ENCODE peak calls at places on chromosome 6, in eight cellular contexts. One of them, this sample, is unnamed.

GRCh38 chr6:37019065-37019450 is 13.6 kb downstream of the FGD2 start:
- DNase-seq in HCT116: no peak
- DNase-seq in GM12878: no peak
- DNase-seq in uterus: no peak
- DNase-seq in heart left ventricle: no peak
- DNase-seq in A549: no peak
- DNase-seq in K562: no peak
- DNase-seq in testis: no peak
- DNase-seq in this sample: no peak

GRCh38 chr6:26054937-26055669 is 32.1 kb upstream of the HFE start:
- DNase-seq in HCT116: peak; percentile 98
- DNase-seq in GM12878: peak; percentile 88
- DNase-seq in A549: peak; percentile 91
- DNase-seq in uterus: peak; percentile 84
- DNase-seq in heart left ventricle: peak; percentile 92
- DNase-seq in testis: peak; percentile 96
- DNase-seq in K562: peak; percentile 86
- DNase-seq in this sample: peak; percentile 97

GRCh38 chr6:135922746-135923145 is 71.2 kb downstream of the PDE7B start:
- DNase-seq in K562: no peak
- DNase-seq in heart left ventricle: peak; percentile 37
- DNase-seq in A549: no peak
- DNase-seq in GM12878: no peak
- DNase-seq in testis: no peak
- DNase-seq in HCT116: no peak
- DNase-seq in uterus: peak; percentile 76
- DNase-seq in this sample: no peak

GRCh38 chr6:106444777-106445507 is 84.4 kb downstream of the CRYBG1 start:
- DNase-seq in GM12878: peak; percentile 46
- DNase-seq in heart left ventricle: no peak
- DNase-seq in testis: no peak
- DNase-seq in A549: peak; percentile 66
- DNase-seq in uterus: no peak
- DNase-seq in HCT116: peak; percentile 45
- DNase-seq in K562: peak; percentile 69
- DNase-seq in this sample: peak; percentile 81

GRCh38 chr6:27889628-27890315 is 22.4 kb downstream of the OR2B2 start:
- DNase-seq in HCT116: peak; percentile 16
- DNase-seq in heart left ventricle: no peak
- DNase-seq in A549: peak; percentile 37
- DNase-seq in GM12878: no peak
- DNase-seq in K562: no peak
- DNase-seq in testis: no peak
- DNase-seq in uterus: no peak
- DNase-seq in this sample: peak; percentile 70

GRCh38 chr6:97059473-97059872 is 134.9 kb downstream of the KLHL32 start:
- DNase-seq in K562: peak; percentile 33
- DNase-seq in heart left ventricle: no peak
- DNase-seq in uterus: no peak
- DNase-seq in testis: no peak
- DNase-seq in HCT116: peak; percentile 10
- DNase-seq in GM12878: peak; percentile 17
- DNase-seq in A549: peak; percentile 9
- DNase-seq in this sample: peak; percentile 45

GRCh38 chr6:16654703-16655102 is 106.6 kb downstream of the ATXN1 start:
- DNase-seq in A549: no peak
- DNase-seq in K562: no peak
- DNase-seq in heart left ventricle: no peak
- DNase-seq in HCT116: no peak
- DNase-seq in uterus: no peak
- DNase-seq in GM12878: no peak
- DNase-seq in testis: no peak
- DNase-seq in this sample: no peak

GRCh38 chr6:143328885-143329284 is 121.6 kb downstream of the ADAT2 start:
- DNase-seq in K562: no peak
- DNase-seq in testis: no peak
- DNase-seq in HCT116: no peak
- DNase-seq in heart left ventricle: no peak
- DNase-seq in GM12878: no peak
- DNase-seq in A549: no peak
- DNase-seq in uterus: no peak
- DNase-seq in this sample: no peak

GRCh38 chr6:10801224-10801848 is 37.0 kb downstream of the MAK start:
- DNase-seq in K562: peak; percentile 82
- DNase-seq in HCT116: peak; percentile 28
- DNase-seq in heart left ventricle: peak; percentile 23
- DNase-seq in testis: peak; percentile 66
- DNase-seq in uterus: peak; percentile 45
- DNase-seq in A549: peak; percentile 60
- DNase-seq in GM12878: no peak
- DNase-seq in this sample: peak; percentile 78

GRCh38 chr6:15296735-15297134 is 50.9 kb downstream of the JARID2 start:
- DNase-seq in uterus: no peak
- DNase-seq in GM12878: peak; percentile 83
- DNase-seq in HCT116: no peak
- DNase-seq in testis: no peak
- DNase-seq in heart left ventricle: no peak
- DNase-seq in K562: no peak
- DNase-seq in A549: no peak
- DNase-seq in this sample: peak; percentile 56

GRCh38 chr6:45539124-45539523 is 161.4 kb upstream of the SUPT3H start:
- DNase-seq in testis: no peak
- DNase-seq in uterus: no peak
- DNase-seq in heart left ventricle: no peak
- DNase-seq in K562: no peak
- DNase-seq in HCT116: no peak
- DNase-seq in A549: no peak
- DNase-seq in GM12878: no peak
- DNase-seq in this sample: no peak
- H3K4me3 ChIP-seq in testis: no peak overlapping the region
- H3K4me3 ChIP-seq in uterus: no peak overlapping the region
- H3K4me3 ChIP-seq in heart left ventricle: no peak overlapping the region
- H3K4me3 ChIP-seq in K562: no peak overlapping the region
- H3K4me3 ChIP-seq in HCT116: no peak overlapping the region
- H3K4me3 ChIP-seq in A549: no peak overlapping the region
- H3K4me3 ChIP-seq in GM12878: no peak overlapping the region
- H3K4me3 ChIP-seq in this sample: no peak overlapping the region

GRCh38 chr6:89350281-89351037 is 2.1 kb downstream of the UBE2J1 start:
- DNase-seq in HCT116: no peak
- DNase-seq in uterus: no peak
- DNase-seq in GM12878: no peak
- DNase-seq in testis: no peak
- DNase-seq in A549: no peak
- DNase-seq in heart left ventricle: no peak
- DNase-seq in K562: no peak
- DNase-seq in this sample: peak; percentile 78
- TF ChIP-seq POLR2A in HCT116: no peak
- TF ChIP-seq POLR2A in uterus: no peak
- TF ChIP-seq POLR2A in GM12878: no peak
- TF ChIP-seq POLR2A in testis: no peak
- TF ChIP-seq POLR2A in A549: no peak
- TF ChIP-seq POLR2A in heart left ventricle: no peak
- TF ChIP-seq POLR2A in K562: no peak
- TF ChIP-seq POLR2A in this sample: no peak

DNA sequence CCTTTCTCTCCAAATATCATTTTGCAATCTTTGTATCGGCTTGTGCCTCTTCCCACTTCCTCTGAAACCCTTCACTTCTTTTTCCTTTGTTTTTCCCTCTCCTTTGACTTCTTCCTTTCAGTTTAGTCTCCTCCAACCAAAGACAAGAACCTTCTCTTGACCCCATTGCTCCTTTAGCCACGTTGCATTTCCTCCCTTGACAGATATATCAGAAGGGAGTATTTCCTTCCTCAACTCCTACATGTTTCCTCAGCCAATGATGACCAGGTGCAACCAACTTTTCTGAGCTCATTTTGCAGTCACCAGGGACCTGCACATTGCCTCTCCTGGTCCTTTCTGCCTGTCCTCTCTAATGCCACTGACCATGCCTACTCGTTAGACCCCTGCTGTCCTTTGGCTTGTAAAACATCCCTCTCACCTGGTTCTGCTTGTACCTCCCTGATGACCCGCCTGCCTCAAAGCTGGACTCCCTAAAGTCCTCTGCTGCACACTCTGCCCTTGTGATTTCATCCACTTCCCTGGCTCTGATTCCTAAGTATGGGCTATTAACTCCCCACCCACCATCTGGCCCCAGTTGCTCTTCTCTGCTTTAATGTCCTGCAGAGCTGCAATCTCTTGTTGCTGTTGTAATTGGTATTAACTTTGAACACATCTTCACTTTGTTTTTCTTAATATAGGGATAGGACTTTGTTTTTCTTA is 27.4 kb downstream of the SLC22A16 start:
- DNase-seq in GM12878: no peak
- DNase-seq in testis: no peak
- DNase-seq in HCT116: no peak
- DNase-seq in K562: no peak
- DNase-seq in A549: no peak
- DNase-seq in uterus: no peak
- DNase-seq in heart left ventricle: no peak
- DNase-seq in this sample: peak; percentile 75
- H3K4me3 ChIP-seq in GM12878: no peak overlapping the region
- H3K4me3 ChIP-seq in testis: no peak overlapping the region
- H3K4me3 ChIP-seq in HCT116: no peak overlapping the region
- H3K4me3 ChIP-seq in K562: no peak overlapping the region
- H3K4me3 ChIP-seq in A549: no peak overlapping the region
- H3K4me3 ChIP-seq in uterus: no peak overlapping the region
- H3K4me3 ChIP-seq in heart left ventricle: no peak overlapping the region
- H3K4me3 ChIP-seq in this sample: no peak overlapping the region

GRCh38 chr6:22372922-22373321 is 76.1 kb upstream of the PRL start:
- DNase-seq in GM12878: peak; percentile 77
- DNase-seq in A549: no peak
- DNase-seq in K562: no peak
- DNase-seq in testis: no peak
- DNase-seq in uterus: no peak
- DNase-seq in heart left ventricle: no peak
- DNase-seq in HCT116: no peak
- DNase-seq in this sample: no peak
- TF ChIP-seq POLR2A in GM12878: no peak
- TF ChIP-seq POLR2A in A549: no peak
- TF ChIP-seq POLR2A in K562: no peak
- TF ChIP-seq POLR2A in testis: no peak
- TF ChIP-seq POLR2A in uterus: no peak
- TF ChIP-seq POLR2A in heart left ventricle: no peak
- TF ChIP-seq POLR2A in HCT116: no peak
- TF ChIP-seq POLR2A in this sample: no peak

DNA sequence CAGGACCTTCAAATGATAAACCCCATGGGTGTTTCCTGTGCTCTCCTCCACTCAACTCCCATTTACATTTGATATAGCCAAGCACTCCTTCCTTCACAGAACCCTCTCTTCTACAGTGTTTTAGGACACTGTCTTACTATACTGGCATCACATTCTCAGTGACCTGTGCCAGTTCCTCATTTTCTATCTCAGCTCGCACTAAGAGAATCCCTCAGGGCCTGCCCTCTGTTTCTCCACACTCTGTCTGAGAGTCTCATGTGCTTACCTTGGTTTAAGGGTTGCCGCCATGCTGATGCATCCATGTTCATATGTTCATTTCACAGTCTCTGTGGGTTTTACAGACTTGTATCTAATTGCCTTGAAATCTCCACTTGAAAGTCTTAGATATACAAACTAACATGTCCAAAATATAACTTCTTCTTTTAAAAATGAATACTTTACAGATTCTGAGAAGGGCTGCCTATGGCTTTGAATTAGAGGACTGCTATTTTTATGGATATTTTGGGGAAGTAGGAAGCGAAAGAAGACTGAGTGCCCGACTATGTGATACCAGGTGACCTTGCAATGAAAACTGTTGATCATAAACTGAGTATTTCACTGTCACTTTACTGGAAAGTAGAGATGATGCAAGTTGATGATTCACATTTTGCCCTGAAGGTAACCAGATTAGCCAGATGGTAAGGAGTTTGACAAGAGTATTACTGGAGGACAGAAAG is 153.1 kb upstream of the SIM1 start:
- DNase-seq in K562: no peak
- DNase-seq in HCT116: no peak
- DNase-seq in A549: peak; percentile 6
- DNase-seq in GM12878: no peak
- DNase-seq in heart left ventricle: no peak
- DNase-seq in uterus: no peak
- DNase-seq in testis: no peak
- DNase-seq in this sample: peak; percentile 48
- H3K4me3 ChIP-seq in K562: no peak overlapping the region
- H3K4me3 ChIP-seq in HCT116: no peak overlapping the region
- H3K4me3 ChIP-seq in A549: no peak overlapping the region
- H3K4me3 ChIP-seq in GM12878: no peak overlapping the region
- H3K4me3 ChIP-seq in heart left ventricle: no peak overlapping the region
- H3K4me3 ChIP-seq in uterus: no peak overlapping the region
- H3K4me3 ChIP-seq in testis: no peak overlapping the region
- H3K4me3 ChIP-seq in this sample: no peak overlapping the region

GRCh38 chr6:692858-693736 is at the start of gene EXOC2:
- DNase-seq in GM12878: peak; percentile 16
- DNase-seq in heart left ventricle: peak; percentile 84
- DNase-seq in HCT116: peak; percentile 47
- DNase-seq in A549: peak; percentile 80
- DNase-seq in testis: peak; percentile 92
- DNase-seq in uterus: peak; percentile 83
- DNase-seq in K562: peak; percentile 93
- DNase-seq in this sample: peak; percentile 88
- TF ChIP-seq POLR2A in GM12878: peak; percentile 93
- TF ChIP-seq POLR2A in heart left ventricle: peak; percentile 63
- TF ChIP-seq POLR2A in HCT116: peak; percentile 40
- TF ChIP-seq POLR2A in A549: peak; percentile 69
- TF ChIP-seq POLR2A in testis: no peak
- TF ChIP-seq POLR2A in uterus: no peak
- TF ChIP-seq POLR2A in K562: peak; percentile 81
- TF ChIP-seq POLR2A in this sample: peak; percentile 66

This sample was measured in NB4.